ENCODE peak calls at places on chromosomes 1 and 21, in five cellular contexts. P, J, A, V and B are unnamed samples.

GRCh38 chr1:77459881-77460280 is 178.1 kb downstream of the AK5 start:
- DNase-seq in P (no peak), J (no peak), A (no peak), V (peak; percentile 44), B (no peak)

GRCh38 chr1:33762962-33763361 is 100.9 kb upstream of the HMGB4 start:
- DNase-seq in P (peak; percentile 69), J (no peak), A (no peak), V (peak; percentile 73), B (no peak)

GRCh38 chr1:220294754-220295419 is 22.6 kb upstream of the RAB3GAP2 start:
- DNase-seq in P (peak; percentile 58), J (no peak), A (no peak), V (peak; percentile 80), B (no peak)

GRCh38 chr1:239951518-239952130 is 140.1 kb upstream of the FMN2 start:
- DNase-seq in P (peak; percentile 72), J (no peak), A (peak; percentile 73), V (peak; percentile 57), B (peak; percentile 35)

GRCh38 chr1:58391056-58391455 is 155.5 kb downstream of the OMA1 start:
- DNase-seq in P (no peak), J (no peak), A (no peak), V (no peak), B (no peak)

GRCh38 chr1:183953031-183953430 is 84.5 kb downstream of the COLGALT2 start:
- DNase-seq in P (peak; percentile 16), J (no peak), A (no peak), V (no peak), B (peak; percentile 14)

GRCh38 chr1:12387641-12388040 is 157.8 kb downstream of the VPS13D start:
- DNase-seq in P (peak; percentile 34), J (no peak), A (no peak), V (peak; percentile 18), B (no peak)

GRCh38 chr1:52667290-52667689 is 30.9 kb downstream of the COA7 start:
- DNase-seq in P (no peak), J (no peak), A (no peak), V (no peak), B (no peak)

GRCh38 chr1:202692959-202693555 is 17.2 kb downstream of the SYT2 start:
- DNase-seq in P (peak; percentile 62), J (peak; percentile 12), A (peak; percentile 65), V (peak; percentile 57), B (peak; percentile 39)

GRCh38 chr1:209207126-209207700 is 376.3 kb upstream of the CAMK1G start:
- DNase-seq in P (peak; percentile 3), J (no peak), A (no peak), V (no peak), B (no peak)

GRCh38 chr1:155166006-155166372 is 7.1 kb downstream of the KRTCAP2 start:
- DNase-seq in P (no peak), J (no peak), A (no peak), V (no peak), B (no peak)

GRCh38 chr1:205162301-205162700 is 40.5 kb upstream of the RBBP5 start:
- DNase-seq in P (peak; percentile 51), J (no peak), A (no peak), V (peak; percentile 63), B (no peak)

GRCh38 chr1:166133276-166133841 is 33.4 kb downstream of the FAM78B start:
- DNase-seq in P (no peak), J (no peak), A (peak; percentile 24), V (no peak), B (no peak)
- TF ChIP-seq CTCF in P (peak; percentile 33), J (peak; percentile 46), A (peak; percentile 53), V (peak; percentile 24), B (peak; percentile 47)

GRCh38 chr1:18950415-18951026 is 6.0 kb downstream of the IFFO2 start:
- DNase-seq in P (no peak), J (no peak), A (no peak), V (no peak), B (no peak)
- H3K4me3 ChIP-seq in P (peak overlapping the region; percentile 56), J (no peak overlapping the region), A (peak overlapping the region; percentile 16), V (peak overlapping the region; percentile 10), B (peak overlapping the region; percentile 41)

GRCh38 chr1:152182431-152182830 is 23.4 kb upstream of the RPTN start:
- DNase-seq in P (peak; percentile 33), J (no peak), A (no peak), V (peak; percentile 35), B (no peak)
- TF ChIP-seq CTCF in P (peak; percentile 62), J (peak; percentile 71), A (peak; percentile 21), V (peak; percentile 24), B (peak; percentile 33)

GRCh38 chr1:8875216-8875861 is 3.1 kb downstream of the ENO1 start:
- DNase-seq in P (no peak), J (no peak), A (no peak), V (no peak), B (no peak)
- H3K4me3 ChIP-seq in P (peak overlapping the region; percentile 93), J (peak overlapping the region; percentile 5), A (peak overlapping the region; percentile 13), V (peak overlapping the region; percentile 76), B (peak overlapping the region; percentile 92)

DNA sequence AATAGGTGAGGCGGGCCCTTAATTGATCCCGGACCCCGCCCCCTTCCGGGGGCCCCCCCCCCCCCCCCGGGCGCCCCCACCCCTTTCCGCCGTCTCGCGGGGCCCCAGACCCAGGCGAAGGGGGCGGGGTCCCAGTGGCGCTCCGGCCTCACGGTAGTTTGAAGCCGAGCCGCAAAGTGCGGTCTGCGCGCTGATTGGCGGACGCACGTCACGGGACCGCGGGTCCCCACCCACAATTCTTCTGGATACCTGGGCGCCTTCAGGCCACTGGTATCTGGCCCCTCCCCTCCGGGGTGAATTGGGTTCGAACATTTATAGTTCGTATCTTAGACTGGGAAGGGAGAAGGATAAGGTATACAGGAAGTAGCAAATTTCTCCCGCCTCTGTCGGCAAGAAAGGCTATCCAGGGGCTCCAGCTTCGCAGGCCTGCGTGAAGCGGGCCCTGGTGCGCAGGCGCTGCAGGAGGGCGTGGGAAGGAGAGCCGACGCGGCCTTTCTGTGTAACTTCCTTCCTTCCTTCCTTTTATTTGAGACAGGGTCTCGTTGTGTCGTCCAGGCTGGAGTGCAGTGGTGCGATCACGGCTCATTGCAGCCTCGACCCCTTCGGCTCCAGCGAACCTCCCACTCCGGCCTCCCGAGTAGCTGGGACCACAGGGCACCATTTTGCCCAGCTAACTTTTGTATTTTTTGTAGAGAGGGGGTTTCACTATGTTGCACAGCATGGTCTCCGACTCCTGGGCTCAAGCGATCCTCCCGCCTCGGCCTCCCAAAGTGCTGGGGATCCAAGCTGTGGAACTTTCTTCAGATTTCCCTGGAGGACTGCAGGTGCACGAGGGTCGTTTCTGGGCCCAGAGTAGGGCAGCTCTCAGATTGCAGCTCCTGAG is 564 bp upstream of the HMGN1 start:
- DNase-seq in P (peak; percentile 89), J (peak; percentile 79), A (peak; percentile 99), V (peak; percentile 91), B (peak; percentile 78)
- TF ChIP-seq CTCF in P (no peak), J (no peak), A (no peak), V (no peak), B (no peak)

GRCh38 chr1:38043036-38043747 is 3.4 kb downstream of the POU3F1 start:
- DNase-seq in P (no peak), J (no peak), A (no peak), V (no peak), B (no peak)

GRCh38 chr1:38041941-38042834 is 4.4 kb downstream of the POU3F1 start:
- DNase-seq in P (no peak), J (no peak), A (no peak), V (no peak), B (no peak)

GRCh38 chr1:38045431-38046332 is 911 bp downstream of the POU3F1 start:
- DNase-seq in P (no peak), J (no peak), A (peak; percentile 27), V (no peak), B (no peak)

GRCh38 chr1:38046333-38046883 is at the start of gene POU3F1:
- DNase-seq in P (no peak), J (no peak), A (no peak), V (no peak), B (no peak)

DNA sequence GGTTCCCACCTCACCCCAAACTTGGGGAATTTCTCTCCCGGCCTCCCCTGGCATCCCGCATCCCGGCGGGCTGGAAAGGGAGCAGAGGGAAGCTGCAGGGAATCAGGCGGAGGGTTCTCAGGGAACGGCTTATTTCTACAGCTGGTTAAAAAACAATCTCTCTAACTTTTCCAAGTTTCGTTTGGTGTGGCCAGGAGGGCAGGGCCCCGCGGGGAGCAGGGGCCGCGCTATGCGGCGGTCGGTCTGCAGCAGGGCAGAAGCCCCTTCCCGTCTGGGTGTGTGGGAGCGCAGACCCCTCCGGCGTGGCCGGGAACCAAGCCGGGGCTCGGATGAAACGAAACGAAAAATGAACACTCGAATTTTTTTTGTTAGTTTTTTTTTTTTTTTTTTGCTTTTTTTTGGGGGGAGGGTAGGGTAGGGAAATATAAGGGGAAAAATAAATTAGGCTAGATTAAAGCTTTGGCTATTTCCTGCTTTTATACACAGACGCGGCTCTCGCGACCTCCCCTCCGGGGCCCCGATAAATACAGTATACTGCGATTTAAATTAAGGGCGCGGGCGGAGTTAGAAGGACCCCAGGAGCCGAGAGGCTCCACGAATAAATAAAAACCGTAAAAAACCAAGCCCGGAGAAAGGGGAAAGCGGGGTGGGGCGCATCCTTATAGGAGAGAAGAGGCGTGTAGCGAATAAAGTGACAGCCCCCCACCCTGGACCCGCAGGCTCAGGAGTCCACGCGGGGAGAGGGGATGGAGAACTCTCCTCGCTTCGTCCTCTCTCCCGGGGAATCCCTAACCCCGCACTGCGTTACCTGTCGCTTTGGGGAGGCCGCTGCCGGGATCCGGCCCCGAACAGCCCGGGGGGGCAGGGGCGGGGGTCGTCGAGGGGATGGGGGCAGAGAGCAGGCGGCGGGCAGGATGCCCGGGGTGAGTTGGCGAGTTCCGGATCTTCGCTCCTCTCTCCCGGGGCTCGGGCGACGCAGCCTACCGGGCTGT is 2.1 kb downstream of the POU3F1 start:
- DNase-seq in P (no peak), J (no peak), A (no peak), V (no peak), B (no peak)
- H3K4me3 ChIP-seq in P (peak overlapping the region; percentile 41), J (peak overlapping the region; percentile 24), A (no peak overlapping the region), V (peak overlapping the region; percentile 37), B (peak overlapping the region; percentile 4)

DNA sequence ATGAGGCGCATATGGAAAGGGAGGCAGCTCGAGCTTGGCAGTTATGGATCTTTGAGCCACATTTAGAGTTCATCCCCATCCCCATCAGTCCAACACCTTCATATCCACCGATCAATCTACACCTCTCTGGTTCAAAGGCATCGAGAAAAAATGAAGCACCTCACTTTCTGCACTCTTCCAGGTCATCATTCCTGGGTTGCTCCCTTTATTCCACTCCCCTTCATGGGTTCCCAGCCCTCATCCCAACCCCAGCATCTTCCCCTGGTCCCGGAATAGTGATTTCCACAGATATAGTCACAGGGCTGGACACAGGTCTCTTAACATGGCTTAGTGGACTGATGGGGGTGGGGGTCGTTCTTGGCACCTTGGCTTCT is 354 bp downstream of the HAPLN2 start:
- DNase-seq in P (no peak), J (no peak), A (no peak), V (no peak), B (no peak)
- TF ChIP-seq CTCF in P (no peak), J (no peak), A (no peak), V (no peak), B (no peak)